ENCODE peak calls at places on chromosomes 2 and 18, in five cellular contexts. G is WTC11; I is activated CD4-positive, CD25-positive, alpha-beta regulatory T cell treated with anti-CD3 and anti-CD28 coated beads, Interleukin-2, amount 50 U/mL, for 16 hours; Z is psoas muscle; T is AG10803. E is an unnamed sample.

GRCh38 chr2:33086400-33087015 is 139.8 kb downstream of the LTBP1 start:
- DNase-seq in I (no peak), T (no peak), Z (no peak), G (no peak), E (no peak)

GRCh38 chr2:10759151-10759714 is 37.8 kb downstream of the ATP6V1C2 start:
- DNase-seq in I (no peak), T (no peak), G (no peak), Z (no peak), E (no peak)

GRCh38 chr18:14962626-14963025 is 214.7 kb downstream of the ANKRD30B start:
- DNase-seq in G (no peak), I (no peak), T (no peak), Z (no peak), E (no peak)

GRCh38 chr2:23617167-23617787 is 232.3 kb downstream of the KLHL29 start:
- DNase-seq in T (peak), I (no peak), Z (peak), G (no peak), E (no peak)

GRCh38 chr2:98912221-98912851 is 23.7 kb downstream of the CRACDL start:
- DNase-seq in T (peak), G (no peak), Z (no peak), I (no peak), E (peak)

GRCh38 chr2:144137705-144138428 is 382.1 kb downstream of the ZEB2 start:
- DNase-seq in I (no peak), G (no peak), Z (no peak), T (peak), E (no peak)

GRCh38 chr2:234300393-234300792 is 196.5 kb downstream of the ARL4C start:
- DNase-seq in T (no peak), G (no peak), Z (no peak), I (no peak), E (no peak)

GRCh38 chr2:233091595-233092375 is 31.6 kb downstream of the INPP5D start:
- DNase-seq in Z (no peak), I (no peak), G (no peak), T (no peak), E (no peak)

GRCh38 chr2:206716607-206717006 is 1.6 kb downstream of the DYTN start:
- DNase-seq in T (no peak), G (no peak), I (no peak), Z (no peak), E (no peak)

GRCh38 chr2:234823196-234823876 is 128.5 kb upstream of the SH3BP4 start:
- DNase-seq in G (no peak), Z (peak), I (no peak), T (peak), E (no peak)

GRCh38 chr2:124911560-124911959 is 886.5 kb downstream of the CNTNAP5 start:
- DNase-seq in G (no peak), T (no peak), Z (no peak), I (no peak), E (no peak)

GRCh38 chr2:73984922-73985317 is 210 bp downstream of the TET3 start:
- DNase-seq in G (peak), T (no peak), Z (peak), I (no peak), E (no peak)

GRCh38 chr2:143128681-143129580 is at the start of gene ARHGAP15:
- DNase-seq in G (no peak), I (peak), Z (no peak), T (no peak), E (no peak)

GRCh38 chr18:11121426-11121825 is 27.9 kb downstream of the PIEZO2 start:
- DNase-seq in T (no peak), I (no peak), Z (no peak), G (no peak), E (no peak)

GRCh38 chr18:33652645-33653044 is 74.6 kb downstream of the ASXL3 start:
- DNase-seq in Z (no peak), T (no peak), I (no peak), G (no peak), E (no peak)

GRCh38 chr2:190649035-190649797 is at the start of gene NAB1:
- DNase-seq in Z (peak), G (peak), T (peak), I (peak), E (peak)

GRCh38 chr2:233117351-233117750 is 57.2 kb downstream of the INPP5D start:
- DNase-seq in T (no peak), I (no peak), G (no peak), Z (no peak), E (no peak)

GRCh38 chr2:78992451-78992806 is 33.1 kb upstream of the REG3G start:
- DNase-seq in G (peak), T (no peak), I (no peak), Z (no peak), E (no peak)

GRCh38 chr2:23912054-23912453 is 14.9 kb downstream of the ATAD2B start:
- DNase-seq in I (no peak), Z (no peak), T (peak), G (no peak), E (no peak)

GRCh38 chr2:61044596-61044995 is 21.1 kb upstream of the SANBR start:
- DNase-seq in Z (no peak), G (no peak), T (peak), I (no peak), E (no peak)

GRCh38 chr2:137952586-137953129 is 11.6 kb upstream of the HNMT start:
- DNase-seq in Z (no peak), I (no peak), T (peak), G (no peak), E (no peak)

GRCh38 chr2:102049756-102050443 is 58.1 kb downstream of the IL1R2 start:
- DNase-seq in G (no peak), Z (peak), I (no peak), T (peak), E (no peak)

E was measured in mammary epithelial cell.